ENCODE peak calls at places on chromosomes 3 and 15, in ten cellular contexts. U is H54; O is NCI-H2029; H is stimulated activated CD4-positive, alpha-beta T cell treated with anti-CD3 and anti-CD28 coated beads, Interleukin-2, amount 100 ng/mL, for 24 hours; W is A172; C is NCI-H187 treated with DMSO at 0.1 percent for 48 hours; S is right atrium auricular region; F is EL; N is psoas muscle; I is HEK293T. M is an unnamed sample.
A peak's percentile ranks its signal among the peaks of the same experiment; 100 is the strongest.

GRCh38 chr3:106120334-106120733 is 251.5 kb upstream of the CBLB start:
- DNase-seq in I (no peak), W (peak; percentile 73), H (no peak), N (no peak), F (peak; percentile 65), O (no peak), U (peak; percentile 33), C (no peak), S (no peak), M (no peak)

GRCh38 chr3:9600597-9600996 is 47.0 kb upstream of the LHFPL4 start:
- DNase-seq in O (peak; percentile 75), U (no peak), N (no peak), S (no peak), I (no peak), F (no peak), H (no peak), C (no peak), W (no peak), M (peak; percentile 49)

GRCh38 chr3:143442761-143443477 is 323.3 kb downstream of the CHST2 start:
- DNase-seq in H (no peak), C (no peak), O (no peak), S (no peak), I (no peak), U (no peak), N (no peak), F (no peak), W (peak; percentile 13), M (no peak)

GRCh38 chr15:75335705-75336355 is at the start of gene COMMD4:
- DNase-seq in O (peak; percentile 90), I (peak; percentile 81), H (peak; percentile 88), S (peak; percentile 97), N (peak; percentile 98), F (peak; percentile 96), C (peak; percentile 8), U (peak; percentile 44), W (peak; percentile 90), M (peak; percentile 81)

GRCh38 chr15:77018796-77019475 is 24.0 kb downstream of the PSTPIP1 start:
- DNase-seq in N (peak; percentile 55), S (no peak), U (no peak), H (no peak), O (no peak), I (no peak), W (no peak), C (no peak), F (no peak), M (no peak)

GRCh38 chr3:66450389-66451022 is 50.3 kb downstream of the LRIG1 start:
- DNase-seq in O (peak; percentile 29), H (no peak), W (peak; percentile 46), I (no peak), U (no peak), N (peak; percentile 85), F (peak; percentile 50), C (no peak), S (no peak), M (peak; percentile 77)

GRCh38 chr3:182829761-182830405 is 36.6 kb downstream of the ATP11B start:
- DNase-seq in C (no peak), W (no peak), U (no peak), O (no peak), H (no peak), F (no peak), I (no peak), S (no peak), N (no peak), M (no peak)

GRCh38 chr3:157233923-157234322 is 74.0 kb upstream of the CCNL1 start:
- DNase-seq in N (no peak), H (no peak), S (no peak), U (no peak), W (no peak), C (no peak), O (no peak), I (no peak), F (no peak), M (no peak)

GRCh38 chr3:88005066-88005465 is 53.7 kb downstream of the CGGBP1 start:
- DNase-seq in H (no peak), W (peak; percentile 49), U (no peak), F (peak; percentile 4), N (no peak), I (no peak), O (no peak), S (no peak), C (no peak), M (peak; percentile 8)

GRCh38 chr3:141050913-141051632 is at the start of gene SPSB4:
- DNase-seq in U (no peak), W (peak; percentile 66), H (no peak), I (peak; percentile 87), O (peak; percentile 55), N (peak; percentile 93), S (no peak), F (peak; percentile 60), C (no peak), M (peak; percentile 11)

GRCh38 chr3:64440498-64440897 is 215.2 kb upstream of the PRICKLE2 start:
- DNase-seq in S (no peak), F (peak; percentile 67), W (peak; percentile 82), U (no peak), I (no peak), H (no peak), N (no peak), O (peak; percentile 33), C (no peak), M (no peak)

GRCh38 chr3:126317029-126317996 is 39.9 kb downstream of the KLF15 start:
- DNase-seq in O (no peak), H (no peak), I (no peak), F (no peak), S (no peak), W (no peak), U (no peak), N (no peak), C (no peak), M (no peak)

GRCh38 chr3:40191850-40192448 is 117.6 kb upstream of the EIF1B start:
- DNase-seq in H (peak; percentile 64), C (no peak), U (peak; percentile 39), O (peak; percentile 12), F (peak; percentile 52), S (no peak), W (peak; percentile 47), N (no peak), I (peak; percentile 64), M (peak; percentile 66)

GRCh38 chr3:178671261-178672191 is 135.3 kb downstream of the KCNMB2 start:
- DNase-seq in H (no peak), N (no peak), C (no peak), U (no peak), F (peak; percentile 46), I (no peak), S (no peak), W (peak; percentile 13), O (no peak), M (no peak)

GRCh38 chr3:14598143-14598569 is 53.4 kb upstream of the CCDC174 start:
- DNase-seq in W (no peak), U (peak; percentile 65), O (no peak), F (peak; percentile 24), C (no peak), H (peak; percentile 56), N (no peak), I (peak; percentile 36), S (no peak), M (no peak)

GRCh38 chr15:59371458-59372351 is 966 bp downstream of the MYO1E start:
- DNase-seq in U (no peak), N (peak; percentile 72), S (no peak), I (peak; percentile 20), C (no peak), F (peak; percentile 40), H (no peak), W (no peak), O (peak; percentile 31), M (peak; percentile 8)

GRCh38 chr15:80456517-80457497 is 52.6 kb downstream of the ARNT2 start:
- DNase-seq in O (no peak), H (no peak), N (no peak), I (no peak), S (no peak), C (no peak), W (no peak), F (peak; percentile 23), U (no peak), M (no peak)

GRCh38 chr3:98874602-98875249 is 26.8 kb downstream of the DCBLD2 start:
- DNase-seq in W (peak; percentile 53), U (no peak), N (no peak), O (no peak), I (no peak), F (no peak), H (no peak), S (no peak), C (no peak), M (no peak)

GRCh38 chr15:52103217-52104207 is 9.1 kb downstream of the BCL2L10 start:
- DNase-seq in U (peak; percentile 50), C (no peak), N (no peak), O (no peak), I (no peak), W (peak; percentile 96), F (peak; percentile 93), S (peak; percentile 73), H (no peak), M (no peak)

GRCh38 chr15:71422530-71423259 is 307.4 kb downstream of the THSD4 start:
- DNase-seq in W (no peak), I (no peak), U (no peak), C (no peak), H (no peak), F (no peak), N (no peak), O (no peak), S (no peak), M (no peak)

GRCh38 chr3:58414538-58415197 is 19.0 kb downstream of the PDHB start:
- DNase-seq in C (peak; percentile 6), F (peak; percentile 64), N (no peak), O (peak; percentile 12), W (peak; percentile 56), S (peak; percentile 75), H (peak; percentile 57), I (peak; percentile 64), U (peak; percentile 38), M (peak; percentile 73)

GRCh38 chr3:101873619-101874018 is 24.3 kb downstream of the NFKBIZ start:
- DNase-seq in H (no peak), N (no peak), S (no peak), U (no peak), O (no peak), W (peak; percentile 42), C (no peak), F (peak; percentile 53), I (no peak), M (no peak)

GRCh38 chr3:3015472-3016089 is 94.6 kb downstream of the IL5RA start:
- DNase-seq in C (no peak), F (no peak), W (peak; percentile 38), N (no peak), S (no peak), O (no peak), H (no peak), I (peak; percentile 6), U (no peak), M (peak; percentile 70)

GRCh38 chr3:146177072-146177936 is 16.3 kb upstream of the PLOD2 start:
- DNase-seq in I (no peak), F (peak; percentile 29), H (no peak), S (no peak), U (no peak), O (no peak), N (peak; percentile 35), C (no peak), W (no peak), M (no peak)

GRCh38 chr15:40347559-40348470 is 3.0 kb upstream of the PHGR1 start:
- DNase-seq in U (no peak), W (no peak), S (no peak), O (no peak), N (peak; percentile 23), H (no peak), I (no peak), F (no peak), C (no peak), M (no peak)

GRCh38 chr3:104510091-104510860 is 856.4 kb upstream of the ALCAM start:
- DNase-seq in S (no peak), H (no peak), U (no peak), N (no peak), C (no peak), W (no peak), I (no peak), O (no peak), F (peak; percentile 73), M (no peak)

GRCh38 chr15:39474657-39475056 is 106.2 kb upstream of the THBS1 start:
- DNase-seq in N (no peak), C (no peak), U (no peak), F (peak; percentile 81), O (no peak), W (no peak), H (no peak), S (no peak), I (no peak), M (no peak)

GRCh38 chr3:65996605-65997004 is 42.1 kb downstream of the MAGI1 start:
- DNase-seq in I (no peak), H (no peak), F (peak; percentile 22), S (no peak), U (no peak), N (no peak), O (no peak), C (no peak), W (no peak), M (no peak)

M was measured in cerebellum.